ENCODE peak calls at places on chromosomes 5 and 9, in nine cellular contexts. One of them, this sample, is unnamed.

GRCh38 chr9:98900244-98900643 is 43.5 kb upstream of the COL15A1 start:
- DNase-seq in LNCaP clone FGC: no peak
- DNase-seq in Calu3: no peak
- DNase-seq in psoas muscle: no peak
- DNase-seq in CD4-positive, alpha-beta T cell: no peak
- DNase-seq in fibroblast of the aortic adventitia: no peak
- DNase-seq in upper lobe of right lung: no peak
- DNase-seq in HFFc6: no peak
- DNase-seq in progenitor cell of endocrine pancreas: no peak
- DNase-seq in this sample: no peak

GRCh38 chr9:109416135-109416706 is 81.9 kb downstream of the PTPN3 start:
- DNase-seq in LNCaP clone FGC: no peak
- DNase-seq in Calu3: no peak
- DNase-seq in psoas muscle: no peak
- DNase-seq in CD4-positive, alpha-beta T cell: no peak
- DNase-seq in fibroblast of the aortic adventitia: no peak
- DNase-seq in upper lobe of right lung: no peak
- DNase-seq in HFFc6: no peak
- DNase-seq in progenitor cell of endocrine pancreas: no peak
- DNase-seq in this sample: peak

GRCh38 chr5:67246108-67246507 is 49.5 kb upstream of the CD180 start:
- DNase-seq in LNCaP clone FGC: peak
- DNase-seq in Calu3: peak
- DNase-seq in psoas muscle: no peak
- DNase-seq in CD4-positive, alpha-beta T cell: no peak
- DNase-seq in fibroblast of the aortic adventitia: peak
- DNase-seq in upper lobe of right lung: no peak
- DNase-seq in HFFc6: peak
- DNase-seq in progenitor cell of endocrine pancreas: no peak
- DNase-seq in this sample: peak

GRCh38 chr5:32312194-32312681 is 501 bp downstream of the MTMR12 start:
- DNase-seq in LNCaP clone FGC: no peak
- DNase-seq in Calu3: peak
- DNase-seq in psoas muscle: peak
- DNase-seq in CD4-positive, alpha-beta T cell: peak
- DNase-seq in fibroblast of the aortic adventitia: peak
- DNase-seq in upper lobe of right lung: peak
- DNase-seq in HFFc6: peak
- DNase-seq in progenitor cell of endocrine pancreas: peak
- DNase-seq in this sample: peak

GRCh38 chr9:17005085-17005484 is 129.8 kb upstream of the CNTLN start:
- DNase-seq in LNCaP clone FGC: no peak
- DNase-seq in Calu3: peak
- DNase-seq in psoas muscle: peak
- DNase-seq in CD4-positive, alpha-beta T cell: no peak
- DNase-seq in fibroblast of the aortic adventitia: peak
- DNase-seq in upper lobe of right lung: no peak
- DNase-seq in HFFc6: peak
- DNase-seq in progenitor cell of endocrine pancreas: no peak
- DNase-seq in this sample: no peak

GRCh38 chr5:34524123-34524522 is 132.0 kb upstream of the RAI14 start:
- DNase-seq in LNCaP clone FGC: no peak
- DNase-seq in Calu3: peak
- DNase-seq in psoas muscle: no peak
- DNase-seq in CD4-positive, alpha-beta T cell: no peak
- DNase-seq in fibroblast of the aortic adventitia: peak
- DNase-seq in upper lobe of right lung: no peak
- DNase-seq in HFFc6: peak
- DNase-seq in progenitor cell of endocrine pancreas: no peak
- DNase-seq in this sample: no peak

GRCh38 chr5:31273631-31274378 is 80.3 kb downstream of the CDH6 start:
- DNase-seq in LNCaP clone FGC: no peak
- DNase-seq in Calu3: no peak
- DNase-seq in psoas muscle: no peak
- DNase-seq in CD4-positive, alpha-beta T cell: no peak
- DNase-seq in fibroblast of the aortic adventitia: no peak
- DNase-seq in upper lobe of right lung: no peak
- DNase-seq in HFFc6: no peak
- DNase-seq in progenitor cell of endocrine pancreas: no peak
- DNase-seq in this sample: peak

GRCh38 chr9:134895103-134895502 is 14.5 kb downstream of the FCN2 start:
- DNase-seq in LNCaP clone FGC: no peak
- DNase-seq in Calu3: no peak
- DNase-seq in psoas muscle: no peak
- DNase-seq in CD4-positive, alpha-beta T cell: no peak
- DNase-seq in fibroblast of the aortic adventitia: peak
- DNase-seq in upper lobe of right lung: peak
- DNase-seq in HFFc6: no peak
- DNase-seq in progenitor cell of endocrine pancreas: no peak
- DNase-seq in this sample: no peak

GRCh38 chr5:108620516-108620915 is 127.2 kb upstream of the FER start:
- DNase-seq in LNCaP clone FGC: no peak
- DNase-seq in Calu3: no peak
- DNase-seq in psoas muscle: no peak
- DNase-seq in CD4-positive, alpha-beta T cell: no peak
- DNase-seq in fibroblast of the aortic adventitia: no peak
- DNase-seq in upper lobe of right lung: no peak
- DNase-seq in HFFc6: no peak
- DNase-seq in progenitor cell of endocrine pancreas: no peak
- DNase-seq in this sample: no peak

GRCh38 chr5:108615216-108615615 is 132.5 kb upstream of the FER start:
- DNase-seq in LNCaP clone FGC: no peak
- DNase-seq in Calu3: no peak
- DNase-seq in psoas muscle: no peak
- DNase-seq in CD4-positive, alpha-beta T cell: no peak
- DNase-seq in fibroblast of the aortic adventitia: no peak
- DNase-seq in upper lobe of right lung: no peak
- DNase-seq in HFFc6: no peak
- DNase-seq in progenitor cell of endocrine pancreas: no peak
- DNase-seq in this sample: no peak

GRCh38 chr5:108619815-108620214 is 127.9 kb upstream of the FER start:
- DNase-seq in LNCaP clone FGC: no peak
- DNase-seq in Calu3: no peak
- DNase-seq in psoas muscle: no peak
- DNase-seq in CD4-positive, alpha-beta T cell: no peak
- DNase-seq in fibroblast of the aortic adventitia: no peak
- DNase-seq in upper lobe of right lung: no peak
- DNase-seq in HFFc6: no peak
- DNase-seq in progenitor cell of endocrine pancreas: no peak
- DNase-seq in this sample: no peak

DNA sequence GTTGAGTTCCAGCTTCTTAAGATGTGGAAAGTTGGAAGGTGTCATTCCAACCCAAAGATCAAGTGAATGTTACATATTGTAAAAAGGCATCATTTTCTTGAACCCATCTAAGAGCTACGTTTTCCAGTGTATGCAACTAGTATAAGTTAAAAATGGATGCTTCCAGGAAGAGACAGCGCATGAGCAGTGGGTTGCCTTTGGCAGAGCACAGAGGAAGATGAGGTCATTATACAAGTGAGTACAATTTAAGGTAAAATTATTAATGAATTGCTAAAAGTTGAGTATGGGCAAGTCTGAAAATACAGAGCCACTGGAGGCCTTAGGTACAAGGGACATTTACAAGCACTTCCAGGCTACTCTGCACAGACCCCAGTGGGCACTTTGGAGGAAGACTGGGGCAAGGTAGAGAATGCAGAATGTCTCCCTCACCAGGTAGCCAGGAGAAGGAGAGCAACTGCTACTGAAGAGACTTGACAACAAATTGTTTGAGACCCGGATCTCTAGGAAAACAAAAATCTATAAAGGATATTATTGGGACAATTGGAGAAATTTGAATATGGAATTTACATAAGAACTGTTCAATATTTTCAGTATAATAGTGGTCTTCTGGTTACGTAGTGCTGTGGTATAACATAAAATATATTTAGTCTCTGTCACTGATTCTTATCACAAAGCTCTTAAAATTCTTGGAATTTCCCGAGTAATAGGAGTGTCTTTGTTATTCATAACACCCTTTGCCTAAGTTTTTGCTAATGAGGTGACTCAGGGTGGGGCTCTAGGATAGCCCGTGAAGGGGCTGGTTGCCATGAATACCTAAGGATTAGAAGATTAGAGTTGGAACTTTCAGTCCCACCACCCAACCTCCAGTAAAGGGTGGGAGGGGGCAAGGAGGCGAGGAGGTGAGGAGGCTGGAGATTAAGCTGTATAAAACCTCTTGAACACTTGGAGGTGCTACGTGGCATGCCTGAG is 129.9 kb upstream of the FER start:
- DNase-seq in LNCaP clone FGC: no peak
- DNase-seq in Calu3: no peak
- DNase-seq in psoas muscle: no peak
- DNase-seq in CD4-positive, alpha-beta T cell: no peak
- DNase-seq in fibroblast of the aortic adventitia: no peak
- DNase-seq in upper lobe of right lung: no peak
- DNase-seq in HFFc6: no peak
- DNase-seq in progenitor cell of endocrine pancreas: no peak
- DNase-seq in this sample: no peak
- TF ChIP-seq CTCF in LNCaP clone FGC: no peak
- TF ChIP-seq CTCF in Calu3: no peak
- TF ChIP-seq CTCF in psoas muscle: no peak
- TF ChIP-seq CTCF in CD4-positive, alpha-beta T cell: no peak
- TF ChIP-seq CTCF in fibroblast of the aortic adventitia: no peak
- TF ChIP-seq CTCF in upper lobe of right lung: no peak
- TF ChIP-seq CTCF in HFFc6: no peak
- TF ChIP-seq CTCF in progenitor cell of endocrine pancreas: no peak
- TF ChIP-seq CTCF in this sample: no peak

GRCh38 chr9:135974220-135974573 is 13.0 kb upstream of the UBAC1 start:
- DNase-seq in LNCaP clone FGC: no peak
- DNase-seq in Calu3: no peak
- DNase-seq in psoas muscle: no peak
- DNase-seq in CD4-positive, alpha-beta T cell: no peak
- DNase-seq in fibroblast of the aortic adventitia: no peak
- DNase-seq in upper lobe of right lung: no peak
- DNase-seq in HFFc6: no peak
- DNase-seq in progenitor cell of endocrine pancreas: no peak
- DNase-seq in this sample: no peak
- TF ChIP-seq CTCF in LNCaP clone FGC: peak
- TF ChIP-seq CTCF in Calu3: no peak
- TF ChIP-seq CTCF in psoas muscle: no peak
- TF ChIP-seq CTCF in CD4-positive, alpha-beta T cell: no peak
- TF ChIP-seq CTCF in fibroblast of the aortic adventitia: no peak
- TF ChIP-seq CTCF in upper lobe of right lung: no peak
- TF ChIP-seq CTCF in HFFc6: peak
- TF ChIP-seq CTCF in progenitor cell of endocrine pancreas: no peak
- TF ChIP-seq CTCF in this sample: no peak

GRCh38 chr9:101388507-101388993 is 3.7 kb upstream of the BAAT start:
- DNase-seq in LNCaP clone FGC: peak
- DNase-seq in Calu3: no peak
- DNase-seq in psoas muscle: no peak
- DNase-seq in CD4-positive, alpha-beta T cell: no peak
- DNase-seq in fibroblast of the aortic adventitia: no peak
- DNase-seq in upper lobe of right lung: no peak
- DNase-seq in HFFc6: no peak
- DNase-seq in progenitor cell of endocrine pancreas: no peak
- DNase-seq in this sample: no peak
- TF ChIP-seq CTCF in LNCaP clone FGC: peak
- TF ChIP-seq CTCF in Calu3: peak
- TF ChIP-seq CTCF in psoas muscle: no peak
- TF ChIP-seq CTCF in CD4-positive, alpha-beta T cell: no peak
- TF ChIP-seq CTCF in fibroblast of the aortic adventitia: peak
- TF ChIP-seq CTCF in upper lobe of right lung: no peak
- TF ChIP-seq CTCF in HFFc6: no peak
- TF ChIP-seq CTCF in progenitor cell of endocrine pancreas: no peak
- TF ChIP-seq CTCF in this sample: peak

DNA sequence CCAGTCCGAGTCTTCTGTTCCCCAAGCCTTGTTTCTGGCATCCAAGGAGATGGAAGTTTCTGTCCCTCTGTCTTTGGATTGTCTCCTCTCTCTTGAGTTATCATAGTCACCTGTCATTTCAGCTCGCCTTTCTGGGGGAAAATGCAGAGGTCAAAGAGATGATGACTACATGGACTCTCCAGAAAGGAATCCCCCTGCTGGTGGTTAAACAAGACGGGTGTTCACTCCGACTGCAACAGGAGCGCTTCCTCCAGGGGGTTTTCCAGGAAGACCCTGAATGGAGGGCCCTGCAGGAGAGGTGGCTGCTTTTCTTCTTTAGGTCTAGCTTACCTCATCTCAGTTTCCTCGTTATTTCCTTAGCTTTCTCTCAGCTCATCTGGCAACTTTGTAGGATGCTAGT is 25.1 kb downstream of the ERAP2 start:
- DNase-seq in LNCaP clone FGC: no peak
- DNase-seq in Calu3: no peak
- DNase-seq in psoas muscle: no peak
- DNase-seq in CD4-positive, alpha-beta T cell: no peak
- DNase-seq in fibroblast of the aortic adventitia: no peak
- DNase-seq in upper lobe of right lung: no peak
- DNase-seq in HFFc6: no peak
- DNase-seq in progenitor cell of endocrine pancreas: no peak
- DNase-seq in this sample: no peak
- TF ChIP-seq CTCF in LNCaP clone FGC: no peak
- TF ChIP-seq CTCF in Calu3: peak
- TF ChIP-seq CTCF in psoas muscle: peak
- TF ChIP-seq CTCF in CD4-positive, alpha-beta T cell: no peak
- TF ChIP-seq CTCF in fibroblast of the aortic adventitia: no peak
- TF ChIP-seq CTCF in upper lobe of right lung: no peak
- TF ChIP-seq CTCF in HFFc6: peak
- TF ChIP-seq CTCF in progenitor cell of endocrine pancreas: no peak
- TF ChIP-seq CTCF in this sample: no peak

DNA sequence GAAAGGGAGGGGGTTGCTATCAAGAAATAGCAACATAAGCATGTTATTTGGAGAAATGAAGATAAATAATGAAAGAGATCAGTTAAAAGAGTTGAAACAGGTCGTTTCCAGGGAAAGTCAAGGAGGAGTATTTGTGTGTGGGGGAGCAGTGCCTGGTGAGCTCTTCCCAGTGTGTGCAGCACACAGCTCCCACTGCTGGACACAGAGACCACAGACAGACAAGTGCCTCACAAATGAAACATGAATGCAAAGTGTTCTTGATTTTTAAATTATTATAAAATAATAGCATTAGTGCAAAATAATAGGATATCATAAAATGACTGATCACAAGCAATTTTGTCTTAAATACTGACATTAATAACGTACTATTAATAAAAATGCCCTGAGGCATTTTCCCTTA is 40.8 kb downstream of the LIFR start:
- DNase-seq in LNCaP clone FGC: no peak
- DNase-seq in Calu3: no peak
- DNase-seq in psoas muscle: no peak
- DNase-seq in CD4-positive, alpha-beta T cell: no peak
- DNase-seq in fibroblast of the aortic adventitia: peak
- DNase-seq in upper lobe of right lung: no peak
- DNase-seq in HFFc6: peak
- DNase-seq in progenitor cell of endocrine pancreas: no peak
- DNase-seq in this sample: no peak
- TF ChIP-seq CTCF in LNCaP clone FGC: peak
- TF ChIP-seq CTCF in Calu3: no peak
- TF ChIP-seq CTCF in psoas muscle: peak
- TF ChIP-seq CTCF in CD4-positive, alpha-beta T cell: no peak
- TF ChIP-seq CTCF in fibroblast of the aortic adventitia: peak
- TF ChIP-seq CTCF in upper lobe of right lung: peak
- TF ChIP-seq CTCF in HFFc6: peak
- TF ChIP-seq CTCF in progenitor cell of endocrine pancreas: peak
- TF ChIP-seq CTCF in this sample: no peak

GRCh38 chr9:101711330-101711941 is 27.0 kb downstream of the GRIN3A start:
- DNase-seq in LNCaP clone FGC: no peak
- DNase-seq in Calu3: peak
- DNase-seq in psoas muscle: no peak
- DNase-seq in CD4-positive, alpha-beta T cell: peak
- DNase-seq in fibroblast of the aortic adventitia: no peak
- DNase-seq in upper lobe of right lung: no peak
- DNase-seq in HFFc6: no peak
- DNase-seq in progenitor cell of endocrine pancreas: no peak
- DNase-seq in this sample: peak
- TF ChIP-seq CTCF in LNCaP clone FGC: peak
- TF ChIP-seq CTCF in Calu3: peak
- TF ChIP-seq CTCF in psoas muscle: peak
- TF ChIP-seq CTCF in CD4-positive, alpha-beta T cell: peak
- TF ChIP-seq CTCF in fibroblast of the aortic adventitia: peak
- TF ChIP-seq CTCF in upper lobe of right lung: peak
- TF ChIP-seq CTCF in HFFc6: peak
- TF ChIP-seq CTCF in progenitor cell of endocrine pancreas: peak
- TF ChIP-seq CTCF in this sample: peak

GRCh38 chr9:130693426-130694191 is at the start of gene EXOSC2:
- DNase-seq in LNCaP clone FGC: peak
- DNase-seq in Calu3: peak
- DNase-seq in psoas muscle: peak
- DNase-seq in CD4-positive, alpha-beta T cell: peak
- DNase-seq in fibroblast of the aortic adventitia: peak
- DNase-seq in upper lobe of right lung: peak
- DNase-seq in HFFc6: peak
- DNase-seq in progenitor cell of endocrine pancreas: peak
- DNase-seq in this sample: peak
- TF ChIP-seq CTCF in LNCaP clone FGC: no peak
- TF ChIP-seq CTCF in Calu3: no peak
- TF ChIP-seq CTCF in psoas muscle: no peak
- TF ChIP-seq CTCF in CD4-positive, alpha-beta T cell: no peak
- TF ChIP-seq CTCF in fibroblast of the aortic adventitia: no peak
- TF ChIP-seq CTCF in upper lobe of right lung: no peak
- TF ChIP-seq CTCF in HFFc6: no peak
- TF ChIP-seq CTCF in progenitor cell of endocrine pancreas: no peak
- TF ChIP-seq CTCF in this sample: no peak

This sample was measured in GM10248.